ENCODE peak calls at places on chromosomes 3 and 15, in eight cellular contexts. Y is frontal cortex, S is ELF-1, G is kidney, T is AG08395, V is neural progenitor cell, F is Kasumi-1, I is progenitor cell of endocrine pancreas. C is an unnamed sample.
A peak's percentile ranks its signal among the peaks of the same experiment; 100 is the strongest.

GRCh38 chr15:63299981-63300575 is 22.7 kb downstream of the APH1B start:
- DNase-seq in Y (no peak), S (no peak), G (no peak), T (no peak), V (no peak), F (no peak), I (no peak), C (no peak)

GRCh38 chr3:156677120-156677479 is 2.7 kb downstream of the TIPARP start:
- DNase-seq in Y (no peak), S (no peak), G (no peak), T (no peak), V (no peak), F (no peak), I (no peak), C (no peak)

GRCh38 chr15:38190501-38190900 is 62.1 kb upstream of the SPRED1 start:
- DNase-seq in Y (no peak), S (no peak), G (no peak), T (no peak), V (no peak), F (no peak), I (no peak), C (no peak)

GRCh38 chr3:123634149-123635051 is 49.5 kb upstream of the HACD2 start:
- DNase-seq in Y (no peak), S (no peak), G (no peak), T (no peak), V (no peak), F (peak; percentile 42), I (no peak), C (no peak)

GRCh38 chr3:188904670-188905069 is 267.1 kb upstream of the TPRG1 start:
- DNase-seq in Y (no peak), S (no peak), G (no peak), T (peak; percentile 14), V (no peak), F (no peak), I (no peak), C (no peak)

GRCh38 chr3:129504471-129505100 is 23.9 kb upstream of the RHO start:
- DNase-seq in Y (no peak), S (no peak), G (no peak), T (no peak), V (no peak), F (no peak), I (no peak), C (no peak)

GRCh38 chr15:22895465-22896190 is 57.2 kb downstream of the NIPA2 start:
- DNase-seq in Y (no peak), S (peak; percentile 86), G (peak; percentile 66), T (peak; percentile 14), V (no peak), F (no peak), I (no peak), C (no peak)

GRCh38 chr3:76044601-76045600 is 259.6 kb upstream of the ZNF717 start:
- DNase-seq in Y (no peak), S (no peak), G (no peak), T (peak; percentile 13), V (peak; percentile 54), F (peak; percentile 54), I (peak; percentile 11), C (no peak)

GRCh38 chr3:118884748-118885206 is 149.9 kb downstream of the IGSF11 start:
- DNase-seq in Y (no peak), S (peak; percentile 48), G (peak; percentile 65), T (peak; percentile 60), V (peak; percentile 76), F (peak; percentile 51), I (peak; percentile 56), C (peak; percentile 82)

GRCh38 chr3:12420393-12420792 is 63.9 kb upstream of the TSEN2 start:
- DNase-seq in Y (no peak), S (no peak), G (no peak), T (no peak), V (no peak), F (no peak), I (no peak), C (no peak)

GRCh38 chr3:160704006-160704405 is 27.0 kb downstream of the ARL14 start:
- DNase-seq in Y (no peak), S (no peak), G (no peak), T (no peak), V (no peak), F (no peak), I (no peak), C (no peak)

GRCh38 chr3:42654331-42655201 is 1.1 kb downstream of the ZBTB47 start:
- DNase-seq in Y (peak; percentile 96), S (peak; percentile 89), G (peak; percentile 85), T (peak; percentile 65), V (peak; percentile 92), F (peak; percentile 26), I (peak; percentile 57), C (peak; percentile 92)

GRCh38 chr3:195546130-195546560 is 3.0 kb upstream of the PPP1R2 start:
- DNase-seq in Y (no peak), S (no peak), G (peak; percentile 82), T (peak; percentile 81), V (no peak), F (no peak), I (no peak), C (no peak)

GRCh38 chr3:331881-332280 is 135.3 kb downstream of the CHL1 start:
- DNase-seq in Y (no peak), S (no peak), G (no peak), T (no peak), V (no peak), F (no peak), I (no peak), C (no peak)

GRCh38 chr15:66758844-66759243 is 56.8 kb downstream of the SMAD6 start:
- DNase-seq in Y (no peak), S (no peak), G (no peak), T (no peak), V (no peak), F (no peak), I (no peak), C (no peak)

GRCh38 chr3:79521221-79521848 is 246.5 kb downstream of the ROBO1 start:
- DNase-seq in Y (no peak), S (peak; percentile 17), G (no peak), T (peak; percentile 27), V (peak; percentile 63), F (peak; percentile 57), I (no peak), C (no peak)

GRCh38 chr3:106542101-106542769 is 673.4 kb upstream of the CBLB start:
- DNase-seq in Y (no peak), S (no peak), G (no peak), T (peak; percentile 26), V (peak; percentile 54), F (no peak), I (no peak), C (no peak)

GRCh38 chr15:51536965-51537574 is 85.5 kb downstream of the DMXL2 start:
- DNase-seq in Y (no peak), S (no peak), G (no peak), T (peak; percentile 42), V (peak; percentile 8), F (peak; percentile 19), I (no peak), C (no peak)

GRCh38 chr15:64180235-64180824 is 17.5 kb upstream of the PPIB start:
- DNase-seq in Y (no peak), S (peak; percentile 16), G (no peak), T (no peak), V (no peak), F (no peak), I (no peak), C (no peak)

GRCh38 chr3:74000715-74001114 is 376.0 kb upstream of the PDZRN3 start:
- DNase-seq in Y (no peak), S (no peak), G (no peak), T (no peak), V (no peak), F (no peak), I (no peak), C (no peak)

GRCh38 chr15:84842781-84843180 is 25.6 kb downstream of the ALPK3 start:
- DNase-seq in Y (no peak), S (no peak), G (no peak), T (no peak), V (no peak), F (no peak), I (no peak), C (no peak)

GRCh38 chr3:105791134-105791533 is 77.7 kb downstream of the CBLB start:
- DNase-seq in Y (no peak), S (no peak), G (no peak), T (peak; percentile 38), V (no peak), F (no peak), I (no peak), C (no peak)

GRCh38 chr3:193743702-193744047 is 150.7 kb downstream of the OPA1 start:
- DNase-seq in Y (no peak), S (peak; percentile 20), G (no peak), T (no peak), V (no peak), F (peak; percentile 21), I (no peak), C (no peak)

GRCh38 chr3:20057612-20058180 is 17.4 kb downstream of the KAT2B start:
- DNase-seq in Y (no peak), S (peak; percentile 61), G (no peak), T (no peak), V (no peak), F (no peak), I (no peak), C (no peak)

GRCh38 chr3:19947549-19948071 is 713 bp downstream of the RAB5A start:
- DNase-seq in Y (peak; percentile 26), S (peak; percentile 78), G (no peak), T (peak; percentile 50), V (peak; percentile 68), F (peak; percentile 27), I (peak; percentile 29), C (peak; percentile 83)

GRCh38 chr3:117407317-117407716 is 697.7 kb downstream of the TUSC7 start:
- DNase-seq in Y (no peak), S (no peak), G (no peak), T (peak; percentile 9), V (peak; percentile 36), F (peak; percentile 65), I (no peak), C (no peak)

GRCh38 chr15:67142142-67143092 is 77.0 kb downstream of the SMAD3 start:
- DNase-seq in Y (no peak), S (peak; percentile 68), G (no peak), T (peak; percentile 82), V (no peak), F (no peak), I (no peak), C (peak; percentile 77)

GRCh38 chr15:89784686-89784960 is 8.5 kb downstream of the MESP2 start:
- DNase-seq in Y (no peak), S (no peak), G (peak; percentile 56), T (no peak), V (no peak), F (no peak), I (no peak), C (peak; percentile 70)

GRCh38 chr3:12675115-12675810 is 11.3 kb upstream of the RAF1 start:
- DNase-seq in Y (no peak), S (peak; percentile 49), G (peak; percentile 30), T (no peak), V (no peak), F (no peak), I (no peak), C (peak; percentile 30)

GRCh38 chr3:61518590-61518989 is 42.8 kb upstream of the PTPRG start:
- DNase-seq in Y (no peak), S (no peak), G (no peak), T (no peak), V (no peak), F (no peak), I (no peak), C (no peak)

GRCh38 chr15:81297147-81297572 is 26.8 kb downstream of the STARD5 start:
- DNase-seq in Y (no peak), S (no peak), G (no peak), T (peak; percentile 76), V (no peak), F (no peak), I (no peak), C (no peak)

GRCh38 chr3:16177962-16178627 is 3.6 kb downstream of the GALNT15 start:
- DNase-seq in Y (peak; percentile 54), S (peak; percentile 93), G (peak; percentile 91), T (peak; percentile 85), V (peak; percentile 89), F (no peak), I (peak; percentile 75), C (peak; percentile 96)

GRCh38 chr15:34708422-34708821 is 46.4 kb downstream of the GJD2 start:
- DNase-seq in Y (peak; percentile 19), S (peak; percentile 26), G (no peak), T (peak; percentile 63), V (peak; percentile 74), F (peak; percentile 26), I (no peak), C (no peak)

GRCh38 chr3:12135029-12135634 is 23.6 kb downstream of the TIMP4 start:
- DNase-seq in Y (no peak), S (peak; percentile 76), G (peak; percentile 90), T (peak; percentile 74), V (peak; percentile 79), F (peak; percentile 63), I (peak; percentile 45), C (peak; percentile 92)

C was measured in posterior vena cava.